ENCODE peak calls at places on chromosomes 12 and 14, in four cellular contexts. Q is pancreas, P is SK-N-SH, O is mucosa of descending colon. Y is an unnamed sample.

GRCh38 chr12:1318327-1319031 is 275.9 kb downstream of the FBXL14 start:
- DNase-seq in P (no peak), O (peak; percentile 9), Q (peak; percentile 30), Y (no peak)

GRCh38 chr12:123153906-123154305 is 3.0 kb upstream of the PITPNM2 start:
- DNase-seq in P (no peak), O (no peak), Q (no peak), Y (no peak)

GRCh38 chr12:108612788-108613282 is 15.0 kb upstream of the TMEM119 start:
- DNase-seq in Q (no peak), P (no peak), O (no peak), Y (no peak)

GRCh38 chr14:104223810-104224515 is 85.6 kb downstream of the KIF26A start:
- DNase-seq in O (no peak), Q (no peak), P (peak; percentile 91), Y (peak; percentile 27)

GRCh38 chr12:120231316-120232011 is 30.6 kb upstream of the RPLP0 start:
- DNase-seq in O (peak; percentile 55), Q (peak; percentile 81), P (no peak), Y (peak; percentile 68)

GRCh38 chr12:95224202-95225170 is 6.9 kb downstream of the VEZT start:
- DNase-seq in Q (no peak), P (no peak), O (no peak), Y (no peak)

GRCh38 chr14:106308839-106309389 is 782.5 kb downstream of the TMEM121 start:
- DNase-seq in Q (peak; percentile 42), O (peak; percentile 43), P (peak; percentile 47), Y (peak; percentile 67)

GRCh38 chr14:75978249-75978731 is 3.5 kb downstream of the TGFB3 start:
- DNase-seq in P (peak; percentile 51), Q (peak; percentile 40), O (no peak), Y (no peak)

DNA sequence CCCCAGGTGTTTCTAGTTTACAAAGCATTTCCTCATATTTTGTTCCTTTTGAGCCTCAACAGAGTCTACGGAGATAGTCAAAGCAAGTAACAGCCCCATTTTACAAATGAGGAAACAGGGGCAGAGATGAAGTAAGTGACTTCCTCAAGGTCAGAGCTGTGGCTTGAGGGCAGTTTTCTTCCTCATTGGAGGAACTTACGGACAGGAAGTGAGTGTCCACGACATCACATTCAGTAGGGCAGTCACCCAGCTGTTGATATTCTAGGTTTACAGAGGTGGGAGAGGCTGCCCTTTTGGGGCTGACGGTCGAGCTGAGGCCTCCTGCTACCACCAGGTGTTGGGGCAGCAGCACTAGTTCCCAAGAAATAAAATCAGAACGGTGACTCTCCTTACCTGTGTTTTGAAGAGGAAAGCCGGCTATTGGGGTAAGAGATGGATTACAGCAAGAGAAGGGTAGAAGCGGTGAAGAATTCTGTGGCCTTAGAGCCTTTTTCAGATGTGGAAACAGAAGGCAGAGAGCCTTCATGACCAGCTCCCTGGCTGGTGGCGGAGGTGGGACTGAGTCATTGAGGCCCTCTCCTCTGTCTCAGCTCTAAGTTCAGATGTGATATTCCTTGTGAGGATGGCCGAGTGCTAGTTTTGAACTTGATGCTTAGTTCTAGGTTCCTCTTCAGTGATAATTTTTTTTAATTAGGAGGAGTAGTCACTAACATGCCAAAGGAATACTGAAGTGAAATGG is 41.7 kb downstream of the SUSD6 start:
- DNase-seq in P (no peak), O (peak; percentile 51), Q (no peak), Y (no peak)
- TF ChIP-seq CTCF in P (no peak), O (no peak), Q (no peak), Y (no peak)

DNA sequence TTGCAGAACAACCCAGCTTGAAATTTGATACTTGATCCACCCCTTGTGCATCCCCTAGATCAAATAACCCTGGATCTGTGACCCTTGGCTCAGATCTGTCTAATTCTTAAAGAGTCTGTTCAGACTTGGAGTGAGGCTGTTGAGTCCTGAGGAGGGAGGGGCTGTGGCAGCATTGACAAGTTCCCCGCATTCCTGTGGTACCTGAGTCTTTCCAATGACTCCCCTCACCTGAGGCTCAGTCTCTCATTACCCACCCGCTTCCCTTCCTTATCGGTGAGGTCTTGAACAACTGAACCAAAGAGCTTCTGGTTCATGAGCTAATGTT is 16.1 kb upstream of the HDAC7 start:
- DNase-seq in O (no peak), Q (no peak), P (no peak), Y (no peak)
- H3K4me3 ChIP-seq in O (no peak overlapping the region), Q (no peak overlapping the region), P (no peak overlapping the region), Y (no peak overlapping the region)

GRCh38 chr14:59215757-59216156 is 27.3 kb downstream of the DAAM1 start:
- DNase-seq in Q (no peak), O (no peak), P (no peak), Y (no peak)

GRCh38 chr14:59214702-59215302 is 26.3 kb downstream of the DAAM1 start:
- DNase-seq in P (no peak), Q (no peak), O (no peak), Y (no peak)

GRCh38 chr14:59215353-59215752 is 26.9 kb downstream of the DAAM1 start:
- DNase-seq in P (no peak), Q (peak; percentile 71), O (peak; percentile 23), Y (peak; percentile 86)

GRCh38 chr14:59217011-59217410 is 28.5 kb downstream of the DAAM1 start:
- DNase-seq in O (no peak), P (no peak), Q (no peak), Y (no peak)

DNA sequence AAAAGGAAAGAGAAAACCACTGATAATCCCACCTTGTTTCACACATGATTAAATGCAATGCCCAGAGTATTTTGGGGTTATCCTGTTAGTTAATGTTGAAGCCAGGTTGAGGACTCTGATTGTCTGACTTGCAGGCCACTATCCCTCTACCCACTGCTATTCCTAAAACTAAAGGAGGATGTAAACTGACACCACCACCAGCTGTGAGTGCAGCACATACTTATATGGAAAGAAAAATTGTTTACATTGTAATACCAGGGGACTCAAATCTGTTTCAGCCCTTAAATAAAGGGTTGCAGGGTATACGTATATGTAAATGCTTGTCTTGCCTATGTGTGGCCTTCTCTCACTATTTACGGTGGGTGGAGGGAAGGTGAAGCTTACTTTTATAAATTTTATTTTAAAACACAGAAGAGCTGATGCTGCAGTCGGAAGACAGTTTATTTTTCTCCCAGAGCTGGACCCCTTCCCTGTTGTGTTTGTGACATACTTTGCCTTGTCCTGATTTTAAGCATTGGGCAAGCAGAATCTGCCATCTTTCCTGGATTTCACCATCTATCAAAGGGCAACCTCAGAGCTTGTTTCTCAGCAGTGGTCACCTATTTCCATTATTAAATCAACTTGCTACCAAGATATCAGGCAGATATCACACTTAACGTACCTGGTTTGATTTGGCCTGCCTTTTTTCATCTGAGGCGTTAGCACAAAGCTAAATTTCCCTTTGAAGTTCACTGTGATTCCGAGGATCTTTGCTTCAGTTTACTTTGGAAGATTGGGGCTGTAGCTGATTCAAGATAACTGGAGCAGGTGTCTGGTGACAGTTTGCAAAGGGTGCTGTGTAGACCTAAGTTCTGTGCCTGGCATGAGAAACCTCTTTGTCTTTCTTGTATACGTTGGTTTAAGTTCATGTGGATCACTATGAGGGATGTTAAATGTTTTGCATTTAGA is 25.2 kb downstream of the DAAM1 start:
- DNase-seq in Q (no peak), P (no peak), O (no peak), Y (no peak)
- H3K4me1 ChIP-seq in Q (no peaks in the 10 kb centered on the region), P (peaks cover 3% of the 10 kb centered on the region), O (peaks cover 14% of the 10 kb centered on the region), Y (peaks cover 52% of the 10 kb centered on the region)

GRCh38 chr14:58477653-58478052 is 50.1 kb downstream of the KIAA0586 start:
- DNase-seq in Q (no peak), P (no peak), O (no peak), Y (no peak)

GRCh38 chr14:58476320-58476719 is 48.8 kb downstream of the KIAA0586 start:
- DNase-seq in O (no peak), Q (no peak), P (no peak), Y (no peak)

GRCh38 chr14:58479975-58480374 is 52.5 kb downstream of the KIAA0586 start:
- DNase-seq in O (no peak), Q (no peak), P (no peak), Y (no peak)
- TF ChIP-seq CTCF in O (no peak), Q (no peak), P (no peak), Y (no peak)

GRCh38 chr12:3203713-3204112 is 126.5 kb downstream of the TSPAN9 start:
- DNase-seq in Q (no peak), P (no peak), O (no peak), Y (no peak)

GRCh38 chr12:3200779-3201738 is 123.9 kb downstream of the TSPAN9 start:
- DNase-seq in Q (no peak), P (peak; percentile 66), O (no peak), Y (no peak)

GRCh38 chr12:3200032-3200617 is 122.9 kb downstream of the TSPAN9 start:
- DNase-seq in O (peak; percentile 19), Q (peak; percentile 48), P (peak; percentile 94), Y (no peak)

GRCh38 chr12:3202734-3203446 is 125.7 kb downstream of the TSPAN9 start:
- DNase-seq in P (peak; percentile 83), O (peak; percentile 62), Q (peak; percentile 56), Y (no peak)

DNA sequence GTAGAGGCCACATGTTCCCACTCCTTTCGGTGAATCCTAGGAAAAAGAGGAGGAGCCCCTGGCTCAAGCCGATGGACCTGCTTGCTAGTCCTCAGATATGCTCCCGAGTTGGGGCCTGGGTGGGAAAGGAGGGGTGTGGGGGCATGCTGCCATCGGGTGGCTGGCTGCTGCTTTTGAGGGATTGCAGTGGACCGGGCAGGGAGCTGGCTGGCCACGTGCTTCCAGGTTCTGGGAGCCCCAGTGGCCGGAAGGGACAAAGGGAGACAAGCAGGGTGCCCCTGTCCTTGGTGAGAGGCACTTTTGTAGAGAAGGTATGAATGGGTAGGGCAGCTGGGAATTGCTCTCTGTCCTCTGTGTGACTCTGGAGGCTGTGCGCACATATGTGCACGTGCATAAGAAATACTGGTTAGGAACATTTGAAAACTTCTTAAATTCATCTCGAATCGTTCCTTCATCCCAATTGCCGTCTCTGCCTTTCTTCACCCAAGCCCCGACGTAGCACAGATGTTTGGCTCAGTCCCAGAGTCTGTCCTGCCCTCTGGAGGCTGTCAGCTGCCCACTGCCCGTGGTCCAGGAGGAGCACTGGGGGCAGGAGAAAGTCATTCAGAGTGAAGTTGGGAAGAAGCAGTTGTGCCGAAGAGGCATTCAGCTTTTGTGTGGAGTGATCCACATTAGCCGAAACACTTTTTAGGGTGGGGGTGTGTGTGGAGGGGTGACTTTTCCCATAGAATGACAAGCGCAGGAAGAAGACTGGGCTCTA is 124.7 kb downstream of the TSPAN9 start:
- DNase-seq in Q (no peak), O (no peak), P (no peak), Y (no peak)
- H3K4me3 ChIP-seq in Q (no peak overlapping the region), O (no peak overlapping the region), P (no peak overlapping the region), Y (no peak overlapping the region)

DNA sequence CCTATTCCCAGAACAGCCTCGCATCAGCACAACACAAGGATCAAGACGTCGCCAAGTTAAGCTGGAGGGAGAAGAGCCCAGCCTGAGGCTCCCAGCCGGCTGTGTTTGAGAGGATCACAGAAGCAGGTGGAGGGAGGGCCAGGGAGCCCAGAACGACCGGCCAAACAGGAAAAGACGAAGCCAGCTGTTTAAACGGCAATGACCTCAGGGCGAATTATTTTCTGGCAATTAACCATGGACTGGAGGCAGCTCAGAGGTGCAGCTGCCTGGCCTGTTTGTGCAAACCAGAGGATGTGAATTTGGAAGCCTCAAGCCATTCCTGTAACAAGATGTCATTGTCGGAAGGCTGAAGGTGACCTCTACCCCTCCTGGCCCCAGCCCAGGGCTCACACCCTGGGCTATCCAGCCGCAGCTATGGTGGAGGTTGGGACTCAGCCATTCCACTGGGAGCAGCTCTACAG is 175.8 kb upstream of the PRMT8 start:
- DNase-seq in P (peak; percentile 65), Q (peak; percentile 80), O (peak; percentile 16), Y (no peak)
- H3K4me1 ChIP-seq in P (no peaks in the 10 kb centered on the region), Q (peaks cover 21% of the 10 kb centered on the region), O (no peaks in the 10 kb centered on the region), Y (peaks cover 7% of the 10 kb centered on the region)

Y was measured in lower lobe of right lung.